ENCODE peak calls at places on chromosomes 1 and 21, in five cellular contexts. I, L, A, Y and V are unnamed samples.

GRCh38 chr1:6113745-6114144 is 66.4 kb downstream of the CHD5 start:
- DNase-seq in L (no peak), Y (no peak), A (no peak), I (no peak), V (no peak)

GRCh38 chr1:223521150-223521549 is 127.9 kb downstream of the CCDC185 start:
- DNase-seq in I (no peak), Y (no peak), A (no peak), L (no peak), V (no peak)

GRCh38 chr1:241270016-241270415 is 87.0 kb downstream of the RGS7 start:
- DNase-seq in I (no peak), L (no peak), Y (no peak), A (no peak), V (no peak)

GRCh38 chr1:246261641-246262040 is 245.4 kb downstream of the SMYD3 start:
- DNase-seq in I (no peak), L (no peak), A (no peak), Y (no peak), V (no peak)

GRCh38 chr1:70426154-70427131 is 15.4 kb downstream of the CTH start:
- DNase-seq in I (no peak), L (peak), Y (no peak), A (no peak), V (no peak)

GRCh38 chr1:192474080-192474683 is 101.4 kb upstream of the RGS1 start:
- DNase-seq in Y (peak), L (peak), A (no peak), I (peak), V (peak)

GRCh38 chr1:20440785-20441200 is 45.2 kb downstream of the CAMK2N1 start:
- DNase-seq in L (peak), A (peak), Y (peak), I (peak), V (peak)

GRCh38 chr1:89843279-89844121 is 22.7 kb downstream of the LRRC8D start:
- DNase-seq in L (peak), A (peak), Y (peak), I (peak), V (peak)

GRCh38 chr1:208148380-208148779 is 95.8 kb downstream of the PLXNA2 start:
- DNase-seq in I (no peak), A (no peak), L (no peak), Y (no peak), V (no peak)

GRCh38 chr1:3219005-3219724 is 150.2 kb downstream of the PRDM16 start:
- DNase-seq in I (peak), L (peak), A (no peak), Y (peak), V (peak)

GRCh38 chr1:19210772-19211549 is 895 bp upstream of the UBR4 start:
- DNase-seq in Y (no peak), A (no peak), L (peak), I (peak), V (peak)

GRCh38 chr1:59138402-59138801 is 158.5 kb upstream of the FGGY start:
- DNase-seq in A (no peak), I (peak), Y (no peak), L (no peak), V (no peak)

GRCh38 chr1:189821838-189822237 is 655.8 kb downstream of the BRINP3 start:
- DNase-seq in L (no peak), A (no peak), Y (no peak), I (no peak), V (peak)

GRCh38 chr1:38267037-38268036 is 220.7 kb upstream of the POU3F1 start:
- DNase-seq in I (no peak), L (no peak), Y (no peak), A (no peak), V (no peak)

GRCh38 chr1:94871031-94871430 is 50.9 kb downstream of the SLC44A3 start:
- DNase-seq in I (peak), L (no peak), Y (peak), A (no peak), V (peak)

GRCh38 chr1:36365310-36365895 is 20.3 kb downstream of the STK40 start:
- DNase-seq in L (no peak), I (peak), A (no peak), Y (peak), V (peak)

GRCh38 chr1:53137729-53138128 is 4.7 kb downstream of the SLC1A7 start:
- DNase-seq in Y (no peak), A (no peak), L (no peak), I (peak), V (no peak)

DNA sequence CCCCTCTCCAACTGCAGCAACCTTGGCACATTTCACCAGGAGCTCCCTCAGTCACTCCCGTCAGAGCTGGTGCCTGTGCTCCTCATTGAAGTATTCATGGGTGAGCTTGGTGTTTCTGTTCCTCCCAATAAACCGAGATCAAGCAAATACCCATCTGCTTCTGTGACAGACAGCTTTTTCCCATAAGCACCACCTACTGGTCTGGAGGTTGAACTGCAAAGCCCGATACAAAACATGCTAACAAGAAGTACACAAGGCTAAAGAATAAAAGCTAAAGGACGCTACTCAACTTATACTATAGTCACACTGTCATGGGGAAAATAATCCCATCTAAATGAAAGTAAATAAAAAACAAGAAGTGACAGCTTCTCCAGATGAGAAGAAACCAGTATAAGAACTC is 111.9 kb upstream of the C21orf91 start:
- DNase-seq in I (no peak), L (no peak), Y (no peak), A (no peak), V (no peak)
- H3K4me3 ChIP-seq in I (no peak), L (no peak), Y (no peak), A (no peak), V (no peak)

GRCh38 chr1:207051615-207051943 is 571 bp upstream of the YOD1 start:
- DNase-seq in A (no peak), I (no peak), L (no peak), Y (no peak), V (no peak)

GRCh38 chr1:207050428-207050767 is 610 bp downstream of the YOD1 start:
- DNase-seq in L (no peak), I (no peak), Y (no peak), A (peak), V (no peak)

GRCh38 chr1:207054476-207054875 is 1.4 kb downstream of the PFKFB2 start:
- DNase-seq in A (no peak), Y (no peak), L (no peak), I (no peak), V (no peak)

GRCh38 chr1:207050768-207051614 is at the start of gene YOD1:
- DNase-seq in I (peak), L (peak), Y (peak), A (peak), V (peak)

GRCh38 chr1:207052736-207053545 is at the start of gene PFKFB2:
- DNase-seq in I (peak), A (peak), L (peak), Y (peak), V (peak)
- TF ChIP-seq CTCF in I (no peak), A (peak), L (peak), Y (no peak), V (peak)

DNA sequence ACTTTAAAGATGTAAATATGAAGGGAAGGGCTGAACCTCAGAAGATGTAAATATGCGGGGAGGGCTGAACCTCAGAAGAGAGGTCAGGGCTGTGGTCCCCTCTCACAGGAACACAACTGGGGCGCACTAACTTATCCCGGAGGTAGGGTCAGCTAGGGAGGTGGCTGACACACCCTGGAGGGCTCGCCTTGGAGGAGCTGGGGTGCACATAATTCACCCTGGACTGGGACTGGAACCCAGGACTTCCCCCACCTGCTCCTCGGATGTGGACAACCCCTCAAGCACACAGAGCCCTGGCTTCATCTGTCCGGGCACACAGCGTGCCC is 13.9 kb upstream of the TTC39A start:
- DNase-seq in Y (no peak), I (no peak), A (no peak), L (no peak), V (no peak)
- H3K4me3 ChIP-seq in Y (no peak), I (no peak), A (no peak), L (peak), V (no peak)

GRCh38 chr1:25245393-25245792 is 1.9 kb downstream of the RSRP1 start:
- DNase-seq in Y (no peak), I (no peak), L (no peak), A (no peak), V (no peak)

GRCh38 chr1:25246600-25247023 is 642 bp downstream of the RSRP1 start:
- DNase-seq in Y (no peak), I (no peak), A (no peak), L (no peak), V (no peak)

GRCh38 chr1:25247829-25248754 is 838 bp upstream of the RSRP1 start:
- DNase-seq in Y (no peak), I (no peak), L (no peak), A (no peak), V (no peak)

GRCh38 chr1:25245809-25246599 is 1.2 kb downstream of the RSRP1 start:
- DNase-seq in L (peak), A (no peak), I (peak), Y (peak), V (peak)

DNA sequence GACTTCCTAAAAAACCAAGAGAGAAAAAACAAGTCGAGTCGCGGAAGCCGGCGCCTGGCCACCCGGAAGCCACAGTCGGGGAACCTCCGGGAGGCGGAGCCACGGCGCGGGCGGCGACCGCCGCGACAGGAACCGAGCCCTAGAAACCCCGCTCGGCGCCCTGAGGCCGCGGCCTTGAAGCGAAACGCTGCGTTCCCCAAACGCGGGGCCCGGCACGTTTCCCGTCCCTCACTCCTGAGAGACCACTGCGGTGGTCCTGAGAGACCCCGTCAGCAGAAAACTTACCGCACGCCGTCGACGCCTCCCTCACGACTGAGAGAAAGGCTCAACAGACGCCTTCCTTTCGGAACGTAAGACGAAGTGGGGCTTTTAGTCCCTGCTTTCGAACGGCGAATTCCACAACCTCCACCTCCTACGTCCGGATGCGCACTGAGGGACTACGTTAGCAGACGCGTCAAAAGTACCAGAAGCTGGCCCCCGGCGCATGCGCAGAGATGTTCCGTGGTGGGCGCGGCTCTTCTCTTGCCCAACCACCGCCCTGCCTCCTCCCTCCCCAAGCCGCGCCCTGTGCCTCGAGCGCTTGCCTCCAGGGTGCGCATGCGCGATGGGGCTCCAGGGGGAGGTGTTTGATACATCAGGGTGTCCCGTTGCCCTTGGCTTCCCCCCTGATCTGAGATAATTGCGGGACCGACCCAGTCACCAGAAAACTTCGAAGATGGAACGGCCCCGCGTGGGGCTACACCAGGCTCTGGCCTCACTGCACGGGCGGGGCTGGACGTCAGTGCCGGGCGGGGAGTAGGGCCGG is at the start of gene RSRP1:
- DNase-seq in Y (peak), I (peak), A (peak), L (peak), V (peak)
- TF ChIP-seq CTCF in Y (no peak), I (no peak), A (no peak), L (no peak), V (no peak)

GRCh38 chr21:46206163-46207005 is 22.1 kb upstream of the SPATC1L start:
- DNase-seq in L (no peak), A (no peak), Y (no peak), I (no peak), V (no peak)
- H3K4me3 ChIP-seq in L (no peak), A (no peak), Y (no peak), I (no peak), V (no peak)

GRCh38 chr1:78565393-78565792 is 54.9 kb upstream of the IFI44L start:
- DNase-seq in Y (no peak), I (no peak), A (no peak), L (no peak), V (no peak)

GRCh38 chr1:78570539-78570938 is 49.7 kb upstream of the IFI44L start:
- DNase-seq in Y (no peak), I (peak), A (no peak), L (no peak), V (no peak)
- TF ChIP-seq CTCF in Y (no peak), I (peak), A (no peak), L (no peak), V (no peak)